ENCODE peak calls at places on chromosomes 11 and 22, in seven cellular contexts. K is endothelial cell, Y is WERI-Rb-1, I is lower lobe of right lung, S is testis, V is cardiac fibroblast, J is Calu3. M is an unnamed sample.

GRCh38 chr11:20599424-20600346 is at the start of gene SLC6A5:
- DNase-seq in V (peak), I (no peak), S (peak), K (peak), Y (no peak), J (peak), M (no peak)

GRCh38 chr11:103529217-103529684 is 420.0 kb downstream of the DYNC2H1 start:
- DNase-seq in Y (peak), J (no peak), S (no peak), I (no peak), K (no peak), V (peak), M (no peak)

GRCh38 chr11:10916674-10917073 is 58.8 kb upstream of the ZBED5 start:
- DNase-seq in J (no peak), K (no peak), Y (no peak), S (no peak), V (no peak), I (no peak), M (no peak)

GRCh38 chr22:50313021-50313420 is 5.6 kb upstream of the PLXNB2 start:
- DNase-seq in S (no peak), Y (no peak), J (no peak), K (no peak), I (peak), V (no peak), M (no peak)

GRCh38 chr11:66272600-66272999 is 4.2 kb downstream of the RAB1B start:
- DNase-seq in Y (no peak), S (no peak), K (no peak), J (no peak), V (no peak), I (no peak), M (no peak)

GRCh38 chr11:122146475-122146874 is 30.5 kb upstream of the BLID start:
- DNase-seq in S (no peak), I (no peak), K (no peak), J (no peak), V (no peak), Y (no peak), M (no peak)

GRCh38 chr22:17359501-17359900 is 9.8 kb upstream of the CECR2 start:
- DNase-seq in K (no peak), Y (no peak), J (no peak), V (no peak), I (no peak), S (no peak), M (no peak)

GRCh38 chr11:17439316-17439782 is 37.3 kb downstream of the ABCC8 start:
- DNase-seq in Y (no peak), J (peak), S (no peak), V (no peak), I (no peak), K (no peak), M (no peak)

GRCh38 chr11:65554842-65555395 is 3.2 kb downstream of the LTBP3 start:
- DNase-seq in I (no peak), Y (no peak), V (no peak), S (no peak), J (no peak), K (no peak), M (no peak)

GRCh38 chr11:73314121-73314948 is 6.3 kb downstream of the ARHGEF17 start:
- DNase-seq in I (peak), S (no peak), J (no peak), K (no peak), V (peak), Y (no peak), M (no peak)

GRCh38 chr11:35304393-35304790 is 115.0 kb downstream of the SLC1A2 start:
- DNase-seq in Y (no peak), I (no peak), S (no peak), J (peak), V (peak), K (no peak), M (no peak)

GRCh38 chr22:49521787-49522224 is 305.9 kb downstream of the BRD1 start:
- DNase-seq in V (no peak), I (no peak), Y (no peak), K (no peak), S (no peak), J (no peak), M (no peak)

GRCh38 chr11:117316197-117316961 is at the start of gene BACE1:
- DNase-seq in I (peak), S (peak), J (peak), Y (peak), K (peak), V (peak), M (peak)

GRCh38 chr11:79400717-79401330 is 40.0 kb downstream of the TENM4 start:
- DNase-seq in V (peak), S (peak), I (peak), K (peak), Y (peak), J (peak), M (no peak)

GRCh38 chr11:122523841-122524531 is 131.5 kb upstream of the UBASH3B start:
- DNase-seq in S (no peak), V (peak), I (no peak), J (no peak), Y (no peak), K (no peak), M (no peak)

GRCh38 chr22:45284705-45285305 is at the start of gene UPK3A:
- DNase-seq in Y (no peak), K (peak), I (peak), V (no peak), S (peak), J (peak), M (no peak)

GRCh38 chr11:100624346-100624745 is 62.7 kb upstream of the ARHGAP42 start:
- DNase-seq in I (no peak), S (no peak), K (no peak), Y (no peak), J (no peak), V (no peak), M (no peak)

GRCh38 chr11:74371269-74372039 is 26.8 kb downstream of the PGM2L1 start:
- DNase-seq in K (no peak), Y (no peak), V (peak), S (no peak), I (no peak), J (no peak), M (no peak)

GRCh38 chr11:10385696-10386095 is 69.4 kb upstream of the AMPD3 start:
- DNase-seq in V (peak), K (no peak), Y (no peak), J (no peak), S (peak), I (no peak), M (no peak)

GRCh38 chr22:32409977-32410376 is 2.1 kb downstream of the RTCB start:
- DNase-seq in S (no peak), K (no peak), V (no peak), Y (no peak), I (no peak), J (no peak), M (no peak)

GRCh38 chr11:100689141-100689540 is 2.1 kb downstream of the ARHGAP42 start:
- DNase-seq in I (no peak), Y (no peak), K (no peak), J (no peak), S (no peak), V (peak), M (no peak)

GRCh38 chr11:36034572-36035331 is 90.9 kb downstream of the LDLRAD3 start:
- DNase-seq in Y (no peak), J (no peak), S (no peak), K (no peak), V (peak), I (no peak), M (no peak)

GRCh38 chr11:122398167-122398566 is 257.4 kb upstream of the UBASH3B start:
- DNase-seq in J (no peak), V (peak), S (no peak), Y (no peak), I (no peak), K (no peak), M (no peak)

GRCh38 chr11:18527512-18527911 is 770 bp upstream of the TSG101 start:
- DNase-seq in Y (no peak), I (no peak), S (no peak), V (peak), K (no peak), J (no peak), M (no peak)

GRCh38 chr11:117259417-117259816 is 26.9 kb downstream of the RNF214 start:
- DNase-seq in J (no peak), K (no peak), V (peak), S (no peak), Y (no peak), I (no peak), M (no peak)

GRCh38 chr11:69531717-69532088 is 50.2 kb downstream of the LINC01488 start:
- DNase-seq in Y (no peak), J (no peak), S (no peak), I (no peak), K (no peak), V (no peak), M (peak)

GRCh38 chr22:50250555-50251471 is at the start of gene HDAC10:
- DNase-seq in V (peak), S (peak), Y (peak), K (peak), I (peak), J (peak), M (no peak)

GRCh38 chr11:101792814-101793213 is 122.0 kb upstream of the CEP126 start:
- DNase-seq in J (no peak), Y (no peak), V (no peak), S (no peak), I (no peak), K (no peak), M (no peak)

GRCh38 chr11:42890773-42891172 is 421.0 kb upstream of the API5 start:
- DNase-seq in J (no peak), S (no peak), K (no peak), V (no peak), Y (no peak), I (no peak), M (no peak)

GRCh38 chr22:47322854-47323253 is 560.4 kb downstream of the TBC1D22A start:
- DNase-seq in K (no peak), Y (no peak), J (peak), V (no peak), S (no peak), I (no peak), M (no peak)

GRCh38 chr11:126510621-126511370 is 155.3 kb downstream of the ST3GAL4 start:
- DNase-seq in Y (no peak), I (no peak), S (no peak), J (no peak), K (no peak), V (peak), M (no peak)

GRCh38 chr11:78244080-78244479 is 55.4 kb downstream of the USP35 start:
- DNase-seq in V (peak), J (no peak), Y (no peak), I (no peak), K (no peak), S (no peak), M (no peak)

GRCh38 chr22:44931077-44931540 is 78.7 kb downstream of the PHF21B start:
- DNase-seq in K (no peak), Y (no peak), V (peak), I (no peak), S (peak), J (no peak), M (peak)

GRCh38 chr22:21643533-21644357 is 1.6 kb downstream of the SDF2L1 start:
- DNase-seq in Y (no peak), J (no peak), V (no peak), S (no peak), I (no peak), K (no peak), M (no peak)

GRCh38 chr22:30555282-30556210 is 9.0 kb upstream of the SEC14L6 start:
- DNase-seq in S (no peak), Y (no peak), I (no peak), V (no peak), K (no peak), J (no peak), M (no peak)

GRCh38 chr22:30553971-30554370 is 7.4 kb upstream of the SEC14L6 start:
- DNase-seq in V (no peak), Y (no peak), S (no peak), K (no peak), J (no peak), I (no peak), M (no peak)

GRCh38 chr22:30557243-30557642 is 10.7 kb upstream of the SEC14L6 start:
- DNase-seq in S (no peak), Y (no peak), K (no peak), I (no peak), V (no peak), J (no peak), M (no peak)

GRCh38 chr22:30559889-30560288 is 13.3 kb upstream of the SEC14L6 start:
- DNase-seq in I (no peak), J (no peak), V (no peak), K (no peak), S (no peak), Y (no peak), M (no peak)

GRCh38 chr22:30556388-30556787 is 9.8 kb upstream of the SEC14L6 start:
- DNase-seq in K (no peak), V (no peak), Y (peak), I (no peak), J (peak), S (no peak), M (no peak)
- TF ChIP-seq CTCF in K (no peak), V (no peak), Y (peak), I (no peak), J (no peak), S (no peak), M (peak)

GRCh38 chr22:24772493-24773220 is 1.9 kb downstream of the PIWIL3 start:
- DNase-seq in J (peak), K (peak), S (no peak), I (no peak), V (peak), Y (peak), M (no peak)
- TF ChIP-seq CTCF in J (peak), K (peak), S (peak), I (no peak), V (peak), Y (peak), M (peak)

GRCh38 chr22:27327981-27328721 is 473.4 kb downstream of the MN1 start:
- DNase-seq in K (no peak), J (peak), V (no peak), Y (no peak), I (no peak), S (no peak), M (no peak)
- TF ChIP-seq CTCF in K (no peak), J (no peak), V (no peak), Y (no peak), I (no peak), S (no peak), M (peak)

GRCh38 chr11:2445107-2445947 is 519 bp downstream of the KCNQ1 start:
- DNase-seq in Y (no peak), V (no peak), J (no peak), S (no peak), I (peak), K (no peak), M (peak)
- TF ChIP-seq CTCF in Y (no peak), V (no peak), J (no peak), S (no peak), I (no peak), K (no peak), M (no peak)

DNA sequence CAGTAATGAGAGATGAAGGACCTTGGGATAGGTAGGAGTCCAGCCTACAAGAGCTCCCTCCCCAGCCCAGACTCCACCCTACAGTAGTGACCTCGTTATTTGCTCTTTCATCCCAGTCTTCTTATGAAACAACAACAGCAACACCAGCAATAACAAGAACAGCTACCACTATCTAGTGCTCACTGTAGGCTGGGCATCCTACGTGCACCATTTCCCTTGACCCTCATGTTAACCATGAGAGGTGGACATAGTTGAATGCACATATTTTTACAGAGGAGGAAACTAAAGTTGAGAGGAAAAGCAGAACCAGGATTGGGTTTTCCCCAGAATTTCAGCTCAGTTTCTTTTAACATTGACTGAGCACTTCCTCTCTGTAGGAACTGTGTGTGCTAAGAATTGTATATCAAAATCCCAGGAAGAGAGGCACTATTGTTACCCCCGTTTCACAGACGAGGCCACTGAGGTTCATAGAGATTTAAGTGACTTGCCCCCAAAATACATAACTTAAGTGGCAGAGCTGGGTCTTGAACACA is 39.4 kb upstream of the TSPAN18 start:
- DNase-seq in I (no peak), J (no peak), Y (no peak), V (no peak), K (no peak), S (no peak), M (no peak)
- TF ChIP-seq CTCF in I (no peak), J (no peak), Y (no peak), V (no peak), K (no peak), S (no peak), M (no peak)

DNA sequence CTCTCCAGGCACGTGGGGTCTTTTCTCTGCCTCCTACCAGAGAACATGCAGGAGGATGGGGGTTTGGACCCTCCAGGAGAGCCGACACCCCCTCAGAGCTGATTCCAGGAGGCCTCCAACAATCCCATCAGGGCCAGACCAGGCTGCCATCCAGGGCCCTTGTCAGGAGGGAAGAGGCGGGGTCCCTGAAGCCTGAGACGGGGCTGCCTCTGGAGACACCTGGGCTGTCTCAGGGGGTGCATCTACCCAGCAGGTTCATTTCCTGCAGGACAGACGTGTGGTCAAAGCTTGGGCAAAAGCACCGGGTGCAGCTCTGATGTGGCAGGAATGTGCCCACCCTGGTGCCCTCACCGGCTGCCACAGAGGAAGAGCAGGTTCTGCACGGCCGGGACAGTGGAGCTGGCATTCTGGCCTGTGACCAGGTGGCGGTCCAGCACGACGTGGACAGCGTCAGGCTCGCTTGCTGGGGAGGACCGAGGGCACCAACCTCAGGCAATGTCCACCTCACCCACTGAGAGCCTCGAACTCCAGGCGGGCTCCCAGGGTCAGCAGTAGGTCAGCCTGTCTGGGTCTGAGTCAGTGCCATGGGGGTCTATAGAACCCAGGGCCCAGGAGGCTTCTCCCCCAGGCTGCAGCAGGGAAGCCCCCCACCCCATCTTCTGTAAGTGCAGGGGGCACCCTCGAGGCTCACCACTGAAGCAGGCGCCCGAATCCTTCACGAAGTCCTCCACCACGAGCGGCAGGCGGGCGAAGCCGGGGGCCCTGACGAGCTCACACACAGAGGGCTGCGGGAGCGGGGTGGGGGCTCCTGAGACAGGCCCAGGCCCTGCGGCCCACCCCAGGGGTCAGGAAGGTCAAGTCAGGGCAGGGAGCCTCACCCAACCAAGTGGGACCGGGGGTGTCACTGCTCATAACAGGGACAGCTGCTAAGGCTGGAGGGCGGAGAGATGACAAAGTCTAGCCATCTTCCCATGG is 6.4 kb downstream of the GATD1 start:
- DNase-seq in V (no peak), K (no peak), J (no peak), Y (no peak), S (no peak), I (peak), M (peak)
- TF ChIP-seq CTCF in V (no peak), K (no peak), J (no peak), Y (no peak), S (no peak), I (no peak), M (no peak)

GRCh38 chr11:114250180-114250579 is 46.0 kb upstream of the NNMT start:
- DNase-seq in K (no peak), S (no peak), I (no peak), J (no peak), V (no peak), Y (no peak), M (no peak)
- TF ChIP-seq CTCF in K (no peak), S (no peak), I (no peak), J (no peak), V (no peak), Y (no peak), M (no peak)

GRCh38 chr22:37746366-37747089 is 49.7 kb downstream of the TRIOBP start:
- DNase-seq in V (no peak), K (peak), Y (no peak), I (peak), J (no peak), S (no peak), M (no peak)
- TF ChIP-seq CTCF in V (no peak), K (no peak), Y (no peak), I (no peak), J (no peak), S (no peak), M (no peak)

M was measured in chondrocyte.